ENCODE peak calls at places on chromosomes 1 and 21, in eight cellular contexts. Z is brain microvascular endothelial cell, W is cardiac muscle cell, S is left ventricle myocardium inferior, Y is stomach, B is HCT116, M is OCI-LY7, J is foreskin keratinocyte. P is an unnamed sample.

GRCh38 chr1:213281610-213282316 is 230.7 kb downstream of the RPS6KC1 start:
- DNase-seq in M (no peak), S (no peak), B (no peak), W (no peak), Z (no peak), J (no peak), Y (no peak), P (no peak)

GRCh38 chr1:202658766-202659165 is 51.5 kb downstream of the SYT2 start:
- DNase-seq in S (no peak), W (no peak), J (no peak), M (no peak), Y (no peak), Z (no peak), B (no peak), P (no peak)

GRCh38 chr21:45535341-45536081 is 6.7 kb downstream of the SLC19A1 start:
- DNase-seq in J (no peak), B (no peak), M (no peak), Z (no peak), W (no peak), Y (peak), S (peak), P (no peak)

GRCh38 chr1:244444854-244445253 is 6.9 kb downstream of the ADSS2 start:
- DNase-seq in Y (no peak), S (no peak), J (no peak), B (no peak), Z (no peak), W (no peak), M (no peak), P (no peak)

GRCh38 chr1:219138747-219139146 is 34.9 kb upstream of the LYPLAL1 start:
- DNase-seq in B (no peak), Z (no peak), W (no peak), M (no peak), S (no peak), Y (no peak), J (no peak), P (no peak)

GRCh38 chr1:231938651-231939050 is 312.1 kb downstream of the DISC1 start:
- DNase-seq in W (peak), M (no peak), B (no peak), Z (no peak), Y (no peak), S (no peak), J (no peak), P (no peak)

GRCh38 chr1:59477867-59478266 is 181.0 kb downstream of the FGGY start:
- DNase-seq in J (no peak), W (no peak), M (no peak), S (no peak), Z (no peak), Y (no peak), B (no peak), P (no peak)

GRCh38 chr21:44425307-44425894 is 29.9 kb upstream of the LRRC3 start:
- DNase-seq in Y (no peak), Z (no peak), J (no peak), W (no peak), B (peak), M (no peak), S (peak), P (peak)

GRCh38 chr21:42650441-42651421 is 2.7 kb upstream of the PDE9A start:
- DNase-seq in S (peak), Y (no peak), J (no peak), B (no peak), Z (no peak), M (no peak), W (no peak), P (no peak)

GRCh38 chr1:9009438-9010366 is 16.5 kb downstream of the SLC2A7 start:
- DNase-seq in J (no peak), W (peak), Z (peak), B (no peak), Y (peak), M (peak), S (no peak), P (no peak)

GRCh38 chr1:25727026-25727818 is 72.8 kb upstream of the SELENON start:
- DNase-seq in B (no peak), Z (no peak), J (no peak), S (no peak), W (no peak), M (no peak), Y (no peak), P (no peak)

GRCh38 chr1:194533641-194534040 is 1347.2 kb upstream of the B3GALT2 start:
- DNase-seq in Y (no peak), J (no peak), Z (no peak), S (no peak), B (no peak), W (no peak), M (no peak), P (no peak)

GRCh38 chr1:10860218-10860617 is 63.8 kb upstream of the CASZ1 start:
- DNase-seq in S (no peak), J (no peak), Y (no peak), B (no peak), M (no peak), Z (no peak), W (no peak), P (no peak)

GRCh38 chr1:10693497-10694273 is 102.8 kb downstream of the CASZ1 start:
- DNase-seq in M (peak), Z (no peak), W (no peak), B (no peak), J (no peak), Y (no peak), S (no peak), P (no peak)

GRCh38 chr21:38806942-38807284 is 1.2 kb downstream of the ETS2 start:
- DNase-seq in M (no peak), J (no peak), Z (peak), B (no peak), W (no peak), S (no peak), Y (no peak), P (no peak)

GRCh38 chr21:28944296-28944695 is 48.4 kb downstream of the LTN1 start:
- DNase-seq in M (no peak), S (no peak), J (no peak), Z (no peak), Y (no peak), B (no peak), W (peak), P (no peak)

GRCh38 chr1:9542425-9542824 is 3.2 kb downstream of the SLC25A33 start:
- DNase-seq in W (peak), B (no peak), Z (peak), J (no peak), M (no peak), S (no peak), Y (no peak), P (no peak)

GRCh38 chr1:5526822-5527551 is 465.2 kb downstream of the NPHP4 start:
- DNase-seq in J (no peak), B (no peak), M (no peak), Z (no peak), Y (no peak), S (no peak), W (no peak), P (no peak)

GRCh38 chr21:41369105-41369914 is 7.5 kb downstream of the MX2 start:
- DNase-seq in W (peak), Z (no peak), J (no peak), Y (no peak), M (peak), B (no peak), S (peak), P (no peak)

GRCh38 chr1:173266845-173267244 is 59.7 kb upstream of the TNFSF4 start:
- DNase-seq in J (no peak), Y (no peak), M (no peak), S (no peak), B (no peak), W (no peak), Z (no peak), P (no peak)

GRCh38 chr1:167105150-167105840 is 11.4 kb downstream of the STYXL2 start:
- DNase-seq in J (no peak), B (no peak), M (peak), Z (no peak), Y (no peak), S (no peak), W (no peak), P (peak)

GRCh38 chr1:24964811-24965570 is 34.9 kb upstream of the RUNX3 start:
- DNase-seq in S (no peak), M (peak), Y (peak), Z (peak), J (no peak), B (no peak), W (no peak), P (no peak)

GRCh38 chr1:241413386-241413785 is 56.4 kb upstream of the RGS7 start:
- DNase-seq in B (no peak), Z (peak), Y (no peak), J (peak), M (no peak), S (no peak), W (peak), P (no peak)

GRCh38 chr1:26529405-26529654 is 231 bp upstream of the RPS6KA1 start:
- DNase-seq in S (no peak), Y (no peak), W (no peak), B (no peak), J (no peak), M (no peak), Z (no peak), P (no peak)

GRCh38 chr1:38817958-38818705 is 41.4 kb downstream of the RRAGC start:
- DNase-seq in Z (no peak), Y (peak), W (peak), S (no peak), M (no peak), J (no peak), B (no peak), P (no peak)

GRCh38 chr1:101150676-101151075 is 86.1 kb upstream of the S1PR1 start:
- DNase-seq in B (no peak), Y (no peak), J (peak), W (peak), S (no peak), Z (no peak), M (no peak), P (no peak)

GRCh38 chr1:213684454-213684853 is 303.3 kb upstream of the PROX1 start:
- DNase-seq in S (no peak), B (no peak), J (no peak), Y (no peak), Z (no peak), W (no peak), M (no peak), P (no peak)

GRCh38 chr1:209513226-209513625 is 70.3 kb upstream of the CAMK1G start:
- DNase-seq in W (peak), S (no peak), Y (no peak), Z (peak), B (peak), M (peak), J (peak), P (no peak)

GRCh38 chr1:35451125-35451528 is 106.1 kb downstream of the KIAA0319L start:
- DNase-seq in J (no peak), M (peak), Y (peak), Z (peak), B (peak), W (peak), S (peak), P (peak)

GRCh38 chr1:199742547-199742946 is 285.0 kb upstream of the NR5A2 start:
- DNase-seq in J (peak), W (peak), S (no peak), Z (peak), M (no peak), B (peak), Y (no peak), P (no peak)

GRCh38 chr1:55214214-55214902 is 806 bp downstream of the USP24 start:
- DNase-seq in W (peak), S (peak), M (peak), Y (peak), J (no peak), B (no peak), Z (no peak), P (peak)

GRCh38 chr21:26739189-26739588 is 106.0 kb downstream of the ADAMTS1 start:
- DNase-seq in B (no peak), W (peak), M (no peak), S (no peak), Y (no peak), Z (no peak), J (no peak), P (no peak)

GRCh38 chr1:236052227-236052993 is 12.5 kb downstream of the NID1 start:
- DNase-seq in W (no peak), J (no peak), M (no peak), Z (no peak), B (no peak), Y (no peak), S (no peak), P (no peak)

DNA sequence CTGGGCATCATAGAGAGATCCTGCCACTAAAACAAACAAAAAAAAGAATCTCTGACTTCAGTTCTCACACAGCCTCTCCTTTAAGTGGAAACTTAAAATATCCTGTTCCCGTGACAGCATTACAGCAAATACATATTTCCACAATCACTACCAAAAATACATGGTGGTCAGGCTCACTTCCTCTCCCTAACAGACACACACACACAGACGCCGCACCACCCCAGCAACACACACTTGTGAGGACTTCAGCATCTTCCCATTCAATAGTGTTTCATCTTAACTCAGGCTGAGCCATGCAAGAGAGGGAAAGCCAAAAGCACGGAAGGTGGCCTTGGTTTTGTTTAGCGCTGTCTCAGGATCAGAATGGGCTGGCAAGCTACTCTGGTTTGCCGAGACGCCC is 21.9 kb downstream of the KIAA1614 start:
- DNase-seq in S (no peak), Z (no peak), B (no peak), Y (no peak), M (peak), W (no peak), J (no peak), P (no peak)
- TF ChIP-seq CTCF in S (no peak), Z (no peak), B (no peak), Y (no peak), M (no peak), W (no peak), J (no peak), P (no peak)

GRCh38 chr1:32250893-32251716 is at the start of gene LCK:
- DNase-seq in B (no peak), Y (no peak), M (peak), Z (no peak), S (no peak), W (no peak), J (no peak), P (no peak)
- H3K27ac ChIP-seq in B (no peak), Y (peak), M (peak), Z (no peak), S (peak), W (no peak), J (no peak), P (peak)

GRCh38 chr21:14070968-14071367 is 139.8 kb downstream of the LIPI start:
- DNase-seq in B (no peak), J (no peak), M (no peak), Y (no peak), Z (no peak), S (no peak), W (no peak), P (no peak)

GRCh38 chr21:14071902-14072734 is 138.6 kb downstream of the LIPI start:
- DNase-seq in Y (peak), J (no peak), B (no peak), W (no peak), M (no peak), Z (no peak), S (no peak), P (no peak)

GRCh38 chr21:14073615-14074014 is 137.1 kb downstream of the LIPI start:
- DNase-seq in W (no peak), Y (no peak), M (no peak), B (no peak), Z (no peak), J (no peak), S (no peak), P (no peak)

GRCh38 chr21:14072761-14073535 is 137.8 kb downstream of the LIPI start:
- DNase-seq in W (no peak), S (no peak), J (no peak), B (no peak), M (no peak), Y (no peak), Z (no peak), P (no peak)

DNA sequence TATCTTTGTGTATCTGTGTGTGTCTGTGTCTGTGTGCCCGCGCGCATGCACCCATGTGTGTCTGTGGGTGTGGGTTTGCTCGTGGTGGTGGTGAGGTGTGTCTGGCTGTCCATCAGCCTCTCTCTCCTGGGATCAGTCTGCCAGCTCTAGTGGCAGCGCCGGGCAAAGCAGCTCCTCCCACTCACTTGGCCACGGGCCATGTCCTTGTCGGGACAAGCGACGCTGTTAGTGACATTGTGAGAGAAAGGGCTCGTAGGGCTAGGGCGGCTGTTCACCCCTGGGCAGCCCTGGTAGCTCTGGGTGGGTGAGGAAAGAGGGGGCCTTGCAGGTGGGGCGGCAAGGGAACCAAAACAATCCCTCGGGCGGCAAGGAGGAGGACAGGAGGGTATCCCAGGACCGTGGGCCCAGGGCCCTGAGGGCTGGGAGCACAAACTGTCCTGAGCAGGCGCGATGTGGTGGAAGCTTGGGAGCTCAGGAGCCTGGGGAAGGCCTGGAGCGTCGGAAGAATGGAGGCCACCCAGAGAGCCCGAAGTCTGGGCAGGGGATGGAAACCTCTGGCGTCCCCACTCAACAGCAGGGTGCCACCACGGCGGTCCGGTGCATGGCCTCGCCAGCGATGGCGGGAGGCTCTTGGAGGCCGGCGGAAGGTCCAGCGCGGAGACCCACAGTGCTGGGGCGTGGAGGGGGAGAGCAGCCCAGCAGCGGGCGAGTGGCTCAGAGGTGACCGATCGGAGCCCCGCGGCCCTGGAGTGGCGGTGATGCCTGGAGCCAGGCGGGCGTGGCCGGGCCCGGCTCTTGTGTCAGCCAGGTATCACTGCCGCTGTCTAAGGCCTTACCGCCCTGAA is 140.5 kb downstream of the LIPI start:
- DNase-seq in Y (no peak), J (no peak), M (no peak), Z (no peak), W (no peak), S (no peak), B (no peak), P (no peak)
- TF ChIP-seq CTCF in Y (no peak), J (no peak), M (no peak), Z (no peak), W (no peak), S (no peak), B (no peak), P (no peak)

GRCh38 chr1:193412748-193413147 is 226.3 kb upstream of the B3GALT2 start:
- DNase-seq in Z (no peak), S (no peak), W (no peak), B (no peak), J (no peak), M (no peak), Y (no peak), P (no peak)

GRCh38 chr1:193411771-193412170 is 225.4 kb upstream of the B3GALT2 start:
- DNase-seq in W (no peak), B (no peak), Z (no peak), Y (no peak), J (no peak), S (no peak), M (no peak), P (no peak)

GRCh38 chr1:193406901-193407300 is 220.5 kb upstream of the B3GALT2 start:
- DNase-seq in Y (no peak), W (peak), M (peak), S (no peak), B (peak), J (no peak), Z (peak), P (no peak)

GRCh38 chr1:193413376-193413775 is 227.0 kb upstream of the B3GALT2 start:
- DNase-seq in W (no peak), J (no peak), Z (no peak), M (no peak), S (no peak), Y (no peak), B (no peak), P (no peak)

GRCh38 chr1:193408782-193409293 is 222.4 kb upstream of the B3GALT2 start:
- DNase-seq in Z (peak), S (peak), W (peak), J (peak), B (no peak), Y (peak), M (no peak), P (no peak)
- H3K27ac ChIP-seq in Z (peak), S (peak), W (peak), J (peak), B (no peak), Y (peak), M (no peak), P (no peak)

GRCh38 chr21:16454371-16454770 is 724.6 kb downstream of the USP25 start:
- DNase-seq in W (peak), J (no peak), S (no peak), Z (no peak), Y (no peak), B (no peak), M (no peak), P (no peak)
- TF ChIP-seq CTCF in W (peak), J (peak), S (peak), Z (peak), Y (no peak), B (no peak), M (no peak), P (no peak)

GRCh38 chr1:69246721-69247120 is 321.0 kb upstream of the LRRC7 start:
- DNase-seq in S (no peak), Z (no peak), J (no peak), M (no peak), B (no peak), Y (no peak), W (peak), P (no peak)

GRCh38 chr1:69244211-69244610 is 323.5 kb upstream of the LRRC7 start:
- DNase-seq in Y (no peak), B (no peak), W (no peak), Z (no peak), M (no peak), S (no peak), J (no peak), P (no peak)

GRCh38 chr1:69246109-69246508 is 321.6 kb upstream of the LRRC7 start:
- DNase-seq in M (no peak), Z (no peak), J (no peak), Y (no peak), B (no peak), W (no peak), S (no peak), P (no peak)
- H3K27ac ChIP-seq in M (no peak), Z (no peak), J (no peak), Y (no peak), B (no peak), W (no peak), S (no peak), P (no peak)

P was measured in gastrocnemius medialis.